ENCODE peak calls at places on chromosome 18, in nine cellular contexts. One of them, this sample, is unnamed.

GRCh38 chr18:79242246-79242645 is 153.5 kb upstream of the NFATC1 start:
- DNase-seq in esophagus squamous epithelium: no peak
- DNase-seq in heart left ventricle: no peak
- DNase-seq in HepG2: no peak
- DNase-seq in body of pancreas: no peak
- DNase-seq in IMR-90: peak; percentile 4
- DNase-seq in A549: no peak
- DNase-seq in stomach: no peak
- DNase-seq in tibial nerve: no peak
- DNase-seq in this sample: no peak

GRCh38 chr18:5584751-5585417 is 41.1 kb upstream of the EPB41L3 start:
- DNase-seq in stomach: no peak
- DNase-seq in body of pancreas: no peak
- DNase-seq in A549: no peak
- DNase-seq in IMR-90: peak; percentile 64
- DNase-seq in HepG2: no peak
- DNase-seq in tibial nerve: no peak
- DNase-seq in esophagus squamous epithelium: no peak
- DNase-seq in heart left ventricle: no peak
- DNase-seq in this sample: no peak

GRCh38 chr18:63970803-63971191 is 916 bp downstream of the SERPINB8 start:
- DNase-seq in A549: no peak
- DNase-seq in HepG2: no peak
- DNase-seq in heart left ventricle: peak; percentile 69
- DNase-seq in stomach: no peak
- DNase-seq in IMR-90: peak; percentile 21
- DNase-seq in esophagus squamous epithelium: no peak
- DNase-seq in tibial nerve: peak; percentile 23
- DNase-seq in body of pancreas: peak; percentile 29
- DNase-seq in this sample: peak; percentile 46

GRCh38 chr18:941331-941730 is 36.7 kb downstream of the ADCYAP1 start:
- DNase-seq in body of pancreas: no peak
- DNase-seq in HepG2: no peak
- DNase-seq in IMR-90: no peak
- DNase-seq in tibial nerve: no peak
- DNase-seq in esophagus squamous epithelium: no peak
- DNase-seq in heart left ventricle: no peak
- DNase-seq in stomach: no peak
- DNase-seq in A549: no peak
- DNase-seq in this sample: no peak

GRCh38 chr18:24843123-24843522 is 382.7 kb downstream of the HRH4 start:
- DNase-seq in tibial nerve: no peak
- DNase-seq in heart left ventricle: no peak
- DNase-seq in esophagus squamous epithelium: no peak
- DNase-seq in A549: no peak
- DNase-seq in HepG2: no peak
- DNase-seq in stomach: no peak
- DNase-seq in body of pancreas: no peak
- DNase-seq in IMR-90: no peak
- DNase-seq in this sample: no peak

GRCh38 chr18:39942702-39943101 is 2012.3 kb upstream of the PIK3C3 start:
- DNase-seq in stomach: no peak
- DNase-seq in tibial nerve: no peak
- DNase-seq in heart left ventricle: no peak
- DNase-seq in body of pancreas: no peak
- DNase-seq in IMR-90: no peak
- DNase-seq in A549: no peak
- DNase-seq in HepG2: no peak
- DNase-seq in esophagus squamous epithelium: no peak
- DNase-seq in this sample: no peak

GRCh38 chr18:5197032-5197434 is at the start of gene AKAIN1:
- DNase-seq in HepG2: peak; percentile 1
- DNase-seq in heart left ventricle: peak; percentile 72
- DNase-seq in A549: peak; percentile 0
- DNase-seq in body of pancreas: peak; percentile 27
- DNase-seq in tibial nerve: no peak
- DNase-seq in IMR-90: peak; percentile 18
- DNase-seq in esophagus squamous epithelium: no peak
- DNase-seq in stomach: no peak
- DNase-seq in this sample: peak; percentile 64

GRCh38 chr18:33404244-33404873 is 36.2 kb downstream of the CCDC178 start:
- DNase-seq in IMR-90: no peak
- DNase-seq in heart left ventricle: no peak
- DNase-seq in tibial nerve: no peak
- DNase-seq in HepG2: no peak
- DNase-seq in body of pancreas: no peak
- DNase-seq in stomach: no peak
- DNase-seq in esophagus squamous epithelium: no peak
- DNase-seq in A549: no peak
- DNase-seq in this sample: no peak

GRCh38 chr18:3455938-3456685 is 6.1 kb downstream of the TGIF1 start:
- DNase-seq in stomach: no peak
- DNase-seq in esophagus squamous epithelium: no peak
- DNase-seq in A549: no peak
- DNase-seq in tibial nerve: no peak
- DNase-seq in heart left ventricle: no peak
- DNase-seq in HepG2: peak; percentile 73
- DNase-seq in IMR-90: peak; percentile 54
- DNase-seq in body of pancreas: peak; percentile 27
- DNase-seq in this sample: no peak

GRCh38 chr18:3454365-3455089 is 4.6 kb downstream of the TGIF1 start:
- DNase-seq in tibial nerve: no peak
- DNase-seq in heart left ventricle: no peak
- DNase-seq in esophagus squamous epithelium: no peak
- DNase-seq in HepG2: peak; percentile 66
- DNase-seq in body of pancreas: peak; percentile 59
- DNase-seq in A549: no peak
- DNase-seq in IMR-90: peak; percentile 72
- DNase-seq in stomach: no peak
- DNase-seq in this sample: peak; percentile 71

GRCh38 chr18:3453540-3454364 is 3.8 kb downstream of the TGIF1 start:
- DNase-seq in IMR-90: peak; percentile 98
- DNase-seq in HepG2: peak; percentile 96
- DNase-seq in stomach: peak; percentile 41
- DNase-seq in A549: no peak
- DNase-seq in esophagus squamous epithelium: no peak
- DNase-seq in body of pancreas: peak; percentile 67
- DNase-seq in heart left ventricle: no peak
- DNase-seq in tibial nerve: peak; percentile 19
- DNase-seq in this sample: peak; percentile 62

GRCh38 chr18:3456686-3457069 is 6.7 kb downstream of the TGIF1 start:
- DNase-seq in IMR-90: no peak
- DNase-seq in esophagus squamous epithelium: no peak
- DNase-seq in tibial nerve: no peak
- DNase-seq in HepG2: peak; percentile 89
- DNase-seq in A549: no peak
- DNase-seq in body of pancreas: no peak
- DNase-seq in heart left ventricle: no peak
- DNase-seq in stomach: no peak
- DNase-seq in this sample: no peak

DNA sequence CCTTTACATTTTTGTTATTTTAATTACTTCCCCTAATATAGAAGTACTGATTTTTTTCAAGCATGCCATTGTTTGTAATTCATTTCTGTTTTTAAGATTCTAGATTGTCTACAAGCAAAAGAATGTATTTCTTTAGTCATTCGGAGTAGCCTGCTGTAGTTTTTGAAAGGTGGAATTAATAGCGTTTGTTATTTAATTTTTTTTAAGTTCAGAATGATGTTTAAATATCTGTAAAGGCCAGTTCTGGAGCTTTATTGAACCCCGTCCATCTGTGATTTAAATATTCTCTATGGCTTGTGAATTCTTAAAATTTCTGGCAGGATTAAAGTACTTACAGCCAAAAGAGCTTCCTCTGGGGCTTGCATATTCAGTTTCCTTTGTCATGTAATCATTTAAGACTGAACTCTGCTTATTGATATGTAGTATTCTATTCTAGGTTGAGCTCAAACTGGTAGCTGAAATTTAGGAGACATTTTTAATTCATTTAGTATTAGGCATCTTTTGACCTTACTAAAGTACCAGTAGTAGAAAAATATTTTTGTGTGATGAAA is 5.2 kb downstream of the TGIF1 start:
- DNase-seq in HepG2: no peak
- DNase-seq in esophagus squamous epithelium: no peak
- DNase-seq in tibial nerve: no peak
- DNase-seq in IMR-90: no peak
- DNase-seq in body of pancreas: no peak
- DNase-seq in stomach: no peak
- DNase-seq in heart left ventricle: no peak
- DNase-seq in A549: no peak
- DNase-seq in this sample: no peak
- TF ChIP-seq POLR2A in HepG2: no peak
- TF ChIP-seq POLR2A in esophagus squamous epithelium: no peak
- TF ChIP-seq POLR2A in tibial nerve: no peak
- TF ChIP-seq POLR2A in IMR-90: no peak
- TF ChIP-seq POLR2A in body of pancreas: no peak
- TF ChIP-seq POLR2A in stomach: no peak
- TF ChIP-seq POLR2A in heart left ventricle: no peak
- TF ChIP-seq POLR2A in A549: no peak
- TF ChIP-seq POLR2A in this sample: no peak

GRCh38 chr18:11909597-11910026 is 1.5 kb upstream of the MPPE1 start:
- DNase-seq in esophagus squamous epithelium: no peak
- DNase-seq in tibial nerve: no peak
- DNase-seq in A549: no peak
- DNase-seq in IMR-90: peak; percentile 55
- DNase-seq in body of pancreas: peak; percentile 54
- DNase-seq in stomach: no peak
- DNase-seq in heart left ventricle: no peak
- DNase-seq in HepG2: peak; percentile 26
- DNase-seq in this sample: no peak
- H3K27ac ChIP-seq in esophagus squamous epithelium: peak overlapping the region; percentile 100
- H3K27ac ChIP-seq in tibial nerve: peak overlapping the region; percentile 99
- H3K27ac ChIP-seq in A549: peak overlapping the region; percentile 98
- H3K27ac ChIP-seq in IMR-90: peak overlapping the region; percentile 7
- H3K27ac ChIP-seq in body of pancreas: peak overlapping the region; percentile 100
- H3K27ac ChIP-seq in stomach: peak overlapping the region; percentile 98
- H3K27ac ChIP-seq in heart left ventricle: peak overlapping the region; percentile 100
- H3K27ac ChIP-seq in HepG2: peak overlapping the region; percentile 96
- H3K27ac ChIP-seq in this sample: peak overlapping the region; percentile 99

DNA sequence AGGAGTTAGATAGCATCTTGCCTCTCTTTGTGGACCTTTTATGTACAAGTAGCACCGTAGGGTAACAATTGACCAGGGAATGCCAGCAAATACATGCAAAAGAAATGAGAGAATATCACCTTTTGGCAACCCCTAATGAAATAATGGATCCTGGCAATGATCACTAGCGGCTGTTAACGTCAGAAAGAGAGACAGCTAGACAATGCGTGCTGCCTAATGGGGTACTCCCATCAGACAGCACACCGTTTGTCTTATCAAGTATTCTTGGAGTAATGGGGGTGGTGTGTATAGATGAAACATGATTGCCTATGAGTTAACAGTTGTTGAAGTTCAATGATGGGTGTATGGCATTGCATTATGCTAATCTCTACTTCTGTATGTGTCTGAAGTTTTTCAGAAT is 1.6 kb downstream of the ELAC1 start:
- DNase-seq in HepG2: no peak
- DNase-seq in tibial nerve: no peak
- DNase-seq in esophagus squamous epithelium: no peak
- DNase-seq in heart left ventricle: no peak
- DNase-seq in body of pancreas: no peak
- DNase-seq in A549: no peak
- DNase-seq in stomach: no peak
- DNase-seq in IMR-90: no peak
- DNase-seq in this sample: no peak
- H3K4me3 ChIP-seq in HepG2: peak overlapping the region; percentile 83
- H3K4me3 ChIP-seq in tibial nerve: no peak overlapping the region
- H3K4me3 ChIP-seq in esophagus squamous epithelium: no peak overlapping the region
- H3K4me3 ChIP-seq in heart left ventricle: no peak overlapping the region
- H3K4me3 ChIP-seq in body of pancreas: no peak overlapping the region
- H3K4me3 ChIP-seq in A549: peak overlapping the region; percentile 64
- H3K4me3 ChIP-seq in stomach: no peak overlapping the region
- H3K4me3 ChIP-seq in IMR-90: no peak overlapping the region
- H3K4me3 ChIP-seq in this sample: no peak overlapping the region

DNA sequence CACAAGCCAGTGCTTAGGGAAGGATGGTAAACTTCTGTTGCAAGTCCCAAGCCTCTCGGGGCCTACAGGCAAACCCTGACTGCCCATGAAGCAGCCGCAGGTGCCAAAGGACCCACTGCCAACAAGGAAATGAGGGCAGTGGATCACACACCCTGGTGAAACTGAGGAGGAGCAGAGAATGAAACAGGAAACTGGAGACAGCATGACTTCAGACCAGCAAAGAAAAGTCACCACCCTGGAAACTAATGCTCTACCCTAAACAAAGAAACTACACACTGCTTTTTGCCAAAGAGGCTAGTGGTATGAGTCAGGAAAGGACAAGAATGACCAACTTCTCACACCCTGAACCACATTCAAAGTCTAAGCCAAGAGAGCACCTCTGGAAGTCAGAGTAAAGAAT is 97.2 kb downstream of the MYO5B start:
- DNase-seq in body of pancreas: peak; percentile 57
- DNase-seq in IMR-90: no peak
- DNase-seq in heart left ventricle: no peak
- DNase-seq in HepG2: peak; percentile 24
- DNase-seq in A549: no peak
- DNase-seq in stomach: peak; percentile 73
- DNase-seq in esophagus squamous epithelium: no peak
- DNase-seq in tibial nerve: no peak
- DNase-seq in this sample: no peak
- TF ChIP-seq POLR2A in body of pancreas: peak; percentile 8
- TF ChIP-seq POLR2A in IMR-90: no peak
- TF ChIP-seq POLR2A in heart left ventricle: no peak
- TF ChIP-seq POLR2A in HepG2: no peak
- TF ChIP-seq POLR2A in A549: no peak
- TF ChIP-seq POLR2A in stomach: no peak
- TF ChIP-seq POLR2A in esophagus squamous epithelium: no peak
- TF ChIP-seq POLR2A in tibial nerve: no peak
- TF ChIP-seq POLR2A in this sample: no peak

DNA sequence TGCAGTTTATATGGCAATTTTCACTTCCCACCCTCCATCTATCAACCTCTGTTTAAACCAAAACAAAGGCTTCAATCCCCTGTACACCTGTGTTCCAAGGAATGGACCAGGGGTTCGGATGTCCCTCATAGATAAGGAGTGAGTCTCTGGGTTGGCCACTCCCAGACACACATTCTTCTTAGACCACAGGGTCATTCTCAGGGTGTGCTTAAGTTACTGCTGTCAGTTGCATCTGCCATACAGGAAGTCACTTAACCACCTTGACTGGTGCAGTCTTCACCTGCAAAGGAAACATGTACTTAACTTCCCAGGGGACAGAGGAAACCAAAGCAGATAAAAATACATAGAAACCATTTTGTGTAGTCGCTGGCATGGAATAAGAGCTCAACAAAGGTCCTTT is 151.0 kb upstream of the NDUFV2 start:
- DNase-seq in tibial nerve: no peak
- DNase-seq in body of pancreas: no peak
- DNase-seq in stomach: no peak
- DNase-seq in esophagus squamous epithelium: no peak
- DNase-seq in heart left ventricle: no peak
- DNase-seq in A549: no peak
- DNase-seq in IMR-90: no peak
- DNase-seq in HepG2: no peak
- DNase-seq in this sample: no peak
- H3K27ac ChIP-seq in tibial nerve: no peak overlapping the region
- H3K27ac ChIP-seq in body of pancreas: no peak overlapping the region
- H3K27ac ChIP-seq in stomach: no peak overlapping the region
- H3K27ac ChIP-seq in esophagus squamous epithelium: no peak overlapping the region
- H3K27ac ChIP-seq in heart left ventricle: no peak overlapping the region
- H3K27ac ChIP-seq in A549: peak overlapping the region; percentile 21
- H3K27ac ChIP-seq in IMR-90: no peak overlapping the region
- H3K27ac ChIP-seq in HepG2: no peak overlapping the region
- H3K27ac ChIP-seq in this sample: no peak overlapping the region

This sample was measured in testis.